ENCODE peak calls at places on chromosomes 7 and 10, in four cellular contexts. E is suprapubic skin, Q is heart left ventricle, K is left ventricle myocardium inferior. D is an unnamed sample.

GRCh38 chr7:150476819-150477631 is 26.6 kb downstream of the GIMAP8 start:
- DNase-seq in E (no peak), Q (no peak), K (no peak), D (no peak)

GRCh38 chr10:74760042-74760979 is 66.1 kb upstream of the KAT6B start:
- DNase-seq in E (no peak), Q (no peak), K (no peak), D (no peak)

GRCh38 chr10:107418411-107418810 is 253.9 kb upstream of the SORCS1 start:
- DNase-seq in E (no peak), Q (no peak), K (no peak), D (no peak)

GRCh38 chr10:33258951-33259350 is 75.5 kb downstream of the NRP1 start:
- DNase-seq in E (no peak), Q (no peak), K (no peak), D (no peak)

GRCh38 chr10:108060246-108060645 is 895.7 kb upstream of the SORCS1 start:
- DNase-seq in E (no peak), Q (no peak), K (no peak), D (no peak)

GRCh38 chr7:95493247-95493646 is 7.5 kb downstream of the ASB4 start:
- DNase-seq in E (no peak), Q (no peak), K (no peak), D (no peak)

GRCh38 chr10:44827431-44828006 is 83.6 kb upstream of the TMEM72 start:
- DNase-seq in E (no peak), Q (peak), K (peak), D (no peak)

GRCh38 chr10:42975558-42976352 is 101.1 kb upstream of the RET start:
- DNase-seq in E (peak), Q (peak), K (no peak), D (peak)

GRCh38 chr10:36606234-36606839 is 519.1 kb upstream of the ANKRD30A start:
- DNase-seq in E (no peak), Q (no peak), K (no peak), D (no peak)

GRCh38 chr10:790821-791551 is 101.5 kb upstream of the DIP2C start:
- DNase-seq in E (peak), Q (no peak), K (no peak), D (peak)

GRCh38 chr7:107836237-107837144 is 33.5 kb upstream of the SLC26A3 start:
- DNase-seq in E (no peak), Q (no peak), K (no peak), D (no peak)

GRCh38 chr7:71140264-71140663 is 8.3 kb downstream of the GALNT17 start:
- DNase-seq in E (no peak), Q (no peak), K (no peak), D (no peak)

GRCh38 chr7:5423272-5423843 is at the start of gene TNRC18:
- DNase-seq in E (no peak), Q (peak), K (peak), D (peak)

GRCh38 chr7:47513741-47514241 is 68.1 kb downstream of the TNS3 start:
- DNase-seq in E (no peak), Q (no peak), K (no peak), D (no peak)

GRCh38 chr10:73413108-73413527 is 740 bp downstream of the ANXA7 start:
- DNase-seq in E (no peak), Q (no peak), K (no peak), D (no peak)

DNA sequence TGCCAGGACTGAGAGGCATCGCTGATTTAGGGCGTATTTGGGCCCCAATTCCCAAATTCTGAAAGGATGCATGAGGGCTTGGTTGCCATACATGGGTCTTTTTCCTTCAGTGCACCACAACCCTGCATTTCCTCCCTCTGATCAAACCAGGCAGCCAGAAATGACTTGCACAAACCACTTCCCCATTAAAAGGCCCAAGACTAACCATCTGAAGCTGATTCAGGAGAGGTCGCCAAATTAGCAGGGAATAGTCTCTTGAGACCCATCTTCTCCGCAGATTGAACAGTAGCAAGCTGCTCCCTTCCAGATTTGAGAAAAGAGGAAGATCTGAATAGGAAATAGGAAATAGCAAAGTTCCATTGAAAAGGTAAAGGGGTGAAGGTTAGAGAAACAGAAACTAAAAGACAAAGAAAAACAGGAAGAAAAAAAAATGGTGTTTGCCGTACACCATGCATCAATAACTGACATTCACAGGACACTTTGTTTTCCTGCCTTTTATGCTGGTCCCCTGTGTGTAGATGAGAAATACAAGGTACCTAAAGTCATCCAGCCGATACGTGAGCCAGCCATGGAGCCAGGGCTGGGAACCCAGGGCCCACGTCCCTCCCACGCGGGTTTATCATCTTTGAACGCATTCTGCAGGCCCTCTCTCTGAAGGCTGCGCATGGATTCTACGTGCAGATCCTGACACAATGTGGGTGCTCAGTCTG is 268.3 kb upstream of the NPVF start:
- DNase-seq in E (no peak), Q (no peak), K (no peak), D (no peak)
- H3K27ac ChIP-seq in E (no peak), Q (no peak), K (peak), D (no peak)

DNA sequence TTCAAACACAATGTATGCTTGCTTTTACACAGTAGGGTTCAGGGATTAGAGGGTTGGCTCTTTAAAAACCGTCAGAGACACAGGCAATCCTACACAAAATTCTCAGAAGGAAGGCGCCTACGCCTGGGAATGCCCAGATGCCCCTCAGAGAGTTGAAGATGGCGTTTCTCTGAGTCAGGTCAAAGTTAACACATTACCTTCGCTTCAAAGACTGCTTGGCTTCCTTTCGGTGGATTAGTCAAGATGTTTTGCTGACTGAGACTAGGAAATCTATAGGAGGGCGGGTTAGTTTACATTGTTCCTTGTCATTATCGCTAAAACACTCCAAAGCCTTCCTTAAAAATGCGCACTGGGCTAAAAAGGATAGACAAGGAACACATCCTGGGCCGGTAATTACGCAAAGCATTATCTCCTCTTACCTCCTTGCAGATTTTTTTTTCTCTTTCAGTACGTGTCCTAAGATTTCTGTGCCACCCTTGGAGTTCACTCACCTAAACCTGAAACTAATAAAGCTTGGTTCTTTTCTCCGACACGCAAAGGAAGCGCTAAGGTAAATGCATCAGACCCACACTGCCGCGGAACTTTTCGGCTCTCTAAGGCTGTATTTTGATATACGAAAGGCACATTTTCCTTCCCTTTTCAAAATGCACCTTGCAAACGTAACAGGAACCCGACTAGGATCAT is 887 bp upstream of the CFTR start:
- DNase-seq in E (no peak), Q (no peak), K (no peak), D (no peak)
- H3K4me3 ChIP-seq in E (peak), Q (peak), K (peak), D (peak)

DNA sequence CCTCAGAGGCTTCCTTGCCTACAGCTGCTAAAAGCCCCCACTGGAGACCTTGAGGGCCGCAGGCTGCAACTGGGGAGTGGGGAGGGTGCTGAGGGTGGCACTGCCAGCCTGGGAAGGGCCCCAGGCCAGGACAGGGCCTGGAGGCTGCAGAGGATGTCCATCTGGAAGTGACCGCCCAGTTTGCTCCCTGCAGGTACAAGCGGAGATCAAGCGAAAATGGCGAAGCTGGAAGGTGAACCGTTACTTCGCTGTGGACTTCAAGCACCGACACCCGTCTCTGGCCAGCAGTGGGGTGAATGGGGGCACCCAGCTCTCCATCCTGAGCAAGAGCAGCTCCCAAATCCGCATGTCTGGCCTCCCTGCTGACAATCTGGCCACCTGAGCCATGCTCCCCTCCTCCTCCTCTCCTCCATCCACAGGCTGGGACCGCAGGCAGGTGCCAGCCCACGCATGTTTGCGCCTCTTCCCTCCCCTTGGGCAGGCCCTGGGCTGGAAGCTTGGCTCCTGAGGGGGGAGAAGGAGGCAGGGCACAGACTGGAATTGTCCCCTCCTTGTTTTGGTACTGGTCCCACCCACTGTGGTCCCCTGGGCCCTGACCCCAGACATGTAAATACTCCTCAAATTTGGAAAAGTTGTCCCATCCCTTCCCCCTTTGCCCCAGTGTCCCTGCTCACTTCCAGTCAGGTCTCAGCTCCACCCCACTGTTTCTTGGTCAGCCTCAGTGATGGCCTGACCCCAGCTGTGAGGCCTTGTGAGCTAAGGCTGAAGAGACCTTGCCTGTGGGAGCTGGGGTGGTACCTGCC is 54.4 kb downstream of the ADCYAP1R1 start:
- DNase-seq in E (peak), Q (no peak), K (no peak), D (peak)
- TF ChIP-seq CTCF in E (no peak), Q (no peak), K (no peak), D (no peak)

GRCh38 chr10:122259075-122259466 is 12.0 kb upstream of the BTBD16 start:
- DNase-seq in E (peak), Q (no peak), K (no peak), D (no peak)
- H3K27ac ChIP-seq in E (no peak), Q (no peak), K (no peak), D (no peak)